ENCODE peak calls at places on chromosomes 12 and 14, in eight cellular contexts. One of them, this sample, is unnamed.

GRCh38 chr12:43336962-43337555 is 214.9 kb downstream of the ADAMTS20 start:
- DNase-seq in breast epithelium: no peak
- DNase-seq in H7: peak; percentile 18
- DNase-seq in left ventricle myocardium inferior: no peak
- DNase-seq in uterus: no peak
- DNase-seq in cardiac fibroblast: peak; percentile 79
- DNase-seq in fibroblast of pulmonary artery: peak; percentile 72
- DNase-seq in prostate gland: no peak
- DNase-seq in this sample: peak; percentile 41

GRCh38 chr14:89427426-89428162 is 10.6 kb upstream of the FOXN3 start:
- DNase-seq in cardiac fibroblast: peak; percentile 54
- DNase-seq in H7: no peak
- DNase-seq in left ventricle myocardium inferior: no peak
- DNase-seq in prostate gland: peak; percentile 51
- DNase-seq in fibroblast of pulmonary artery: no peak
- DNase-seq in uterus: no peak
- DNase-seq in breast epithelium: no peak
- DNase-seq in this sample: no peak

GRCh38 chr14:85333313-85333712 is 196.6 kb upstream of the FLRT2 start:
- DNase-seq in H7: no peak
- DNase-seq in fibroblast of pulmonary artery: peak; percentile 51
- DNase-seq in left ventricle myocardium inferior: no peak
- DNase-seq in breast epithelium: no peak
- DNase-seq in uterus: no peak
- DNase-seq in prostate gland: no peak
- DNase-seq in cardiac fibroblast: peak; percentile 56
- DNase-seq in this sample: no peak

GRCh38 chr12:96132819-96133218 is 61.4 kb upstream of the ELK3 start:
- DNase-seq in fibroblast of pulmonary artery: no peak
- DNase-seq in cardiac fibroblast: no peak
- DNase-seq in uterus: no peak
- DNase-seq in breast epithelium: no peak
- DNase-seq in prostate gland: no peak
- DNase-seq in H7: no peak
- DNase-seq in left ventricle myocardium inferior: no peak
- DNase-seq in this sample: no peak

GRCh38 chr12:60920841-60921495 is 1325.1 kb downstream of the SLC16A7 start:
- DNase-seq in H7: no peak
- DNase-seq in fibroblast of pulmonary artery: no peak
- DNase-seq in uterus: no peak
- DNase-seq in left ventricle myocardium inferior: no peak
- DNase-seq in prostate gland: no peak
- DNase-seq in breast epithelium: no peak
- DNase-seq in cardiac fibroblast: peak; percentile 29
- DNase-seq in this sample: no peak

GRCh38 chr12:64347630-64348029 is 42.9 kb downstream of the C12orf56 start:
- DNase-seq in fibroblast of pulmonary artery: no peak
- DNase-seq in breast epithelium: no peak
- DNase-seq in cardiac fibroblast: no peak
- DNase-seq in left ventricle myocardium inferior: no peak
- DNase-seq in prostate gland: no peak
- DNase-seq in H7: no peak
- DNase-seq in uterus: no peak
- DNase-seq in this sample: no peak

GRCh38 chr14:61588419-61588901 is 106.9 kb upstream of the HIF1A start:
- DNase-seq in cardiac fibroblast: peak; percentile 83
- DNase-seq in uterus: no peak
- DNase-seq in prostate gland: no peak
- DNase-seq in left ventricle myocardium inferior: no peak
- DNase-seq in fibroblast of pulmonary artery: peak; percentile 62
- DNase-seq in breast epithelium: no peak
- DNase-seq in H7: no peak
- DNase-seq in this sample: no peak

GRCh38 chr12:108666326-108666995 is 32.8 kb upstream of the SELPLG start:
- DNase-seq in fibroblast of pulmonary artery: peak; percentile 65
- DNase-seq in left ventricle myocardium inferior: peak; percentile 64
- DNase-seq in H7: no peak
- DNase-seq in breast epithelium: no peak
- DNase-seq in cardiac fibroblast: peak; percentile 61
- DNase-seq in prostate gland: no peak
- DNase-seq in uterus: no peak
- DNase-seq in this sample: peak; percentile 46

GRCh38 chr14:38357557-38357956 is 101.7 kb upstream of the CLEC14A start:
- DNase-seq in cardiac fibroblast: peak; percentile 91
- DNase-seq in breast epithelium: no peak
- DNase-seq in fibroblast of pulmonary artery: peak; percentile 95
- DNase-seq in uterus: no peak
- DNase-seq in prostate gland: no peak
- DNase-seq in H7: no peak
- DNase-seq in left ventricle myocardium inferior: no peak
- DNase-seq in this sample: peak; percentile 75

GRCh38 chr12:53820503-53820902 is 68.7 kb upstream of the CISTR start:
- DNase-seq in uterus: no peak
- DNase-seq in left ventricle myocardium inferior: no peak
- DNase-seq in prostate gland: no peak
- DNase-seq in cardiac fibroblast: peak; percentile 58
- DNase-seq in breast epithelium: no peak
- DNase-seq in fibroblast of pulmonary artery: peak; percentile 9
- DNase-seq in H7: no peak
- DNase-seq in this sample: peak; percentile 61

GRCh38 chr14:74474376-74474775 is 18.7 kb downstream of the NPC2 start:
- DNase-seq in H7: no peak
- DNase-seq in uterus: no peak
- DNase-seq in fibroblast of pulmonary artery: no peak
- DNase-seq in cardiac fibroblast: no peak
- DNase-seq in left ventricle myocardium inferior: no peak
- DNase-seq in prostate gland: no peak
- DNase-seq in breast epithelium: no peak
- DNase-seq in this sample: no peak

GRCh38 chr12:77388611-77389265 is 323.4 kb upstream of the E2F7 start:
- DNase-seq in prostate gland: no peak
- DNase-seq in left ventricle myocardium inferior: no peak
- DNase-seq in breast epithelium: no peak
- DNase-seq in cardiac fibroblast: peak; percentile 6
- DNase-seq in H7: no peak
- DNase-seq in fibroblast of pulmonary artery: no peak
- DNase-seq in uterus: no peak
- DNase-seq in this sample: no peak

GRCh38 chr14:31208546-31209424 is 1.2 kb upstream of the HECTD1 start:
- DNase-seq in prostate gland: no peak
- DNase-seq in H7: no peak
- DNase-seq in left ventricle myocardium inferior: no peak
- DNase-seq in breast epithelium: no peak
- DNase-seq in fibroblast of pulmonary artery: no peak
- DNase-seq in uterus: no peak
- DNase-seq in cardiac fibroblast: no peak
- DNase-seq in this sample: no peak

GRCh38 chr12:124597041-124597440 is 29.6 kb upstream of the NCOR2 start:
- DNase-seq in H7: no peak
- DNase-seq in fibroblast of pulmonary artery: no peak
- DNase-seq in left ventricle myocardium inferior: no peak
- DNase-seq in prostate gland: no peak
- DNase-seq in cardiac fibroblast: no peak
- DNase-seq in uterus: no peak
- DNase-seq in breast epithelium: no peak
- DNase-seq in this sample: no peak

GRCh38 chr12:116376354-116377193 is 99.1 kb upstream of the MED13L start:
- DNase-seq in breast epithelium: no peak
- DNase-seq in left ventricle myocardium inferior: no peak
- DNase-seq in prostate gland: no peak
- DNase-seq in cardiac fibroblast: peak; percentile 94
- DNase-seq in uterus: no peak
- DNase-seq in H7: no peak
- DNase-seq in fibroblast of pulmonary artery: peak; percentile 84
- DNase-seq in this sample: peak; percentile 69

GRCh38 chr14:63544641-63545234 is 1.6 kb upstream of the PPP2R5E start:
- DNase-seq in fibroblast of pulmonary artery: peak; percentile 55
- DNase-seq in cardiac fibroblast: peak; percentile 51
- DNase-seq in left ventricle myocardium inferior: no peak
- DNase-seq in H7: peak; percentile 35
- DNase-seq in prostate gland: no peak
- DNase-seq in breast epithelium: no peak
- DNase-seq in uterus: no peak
- DNase-seq in this sample: peak; percentile 40

GRCh38 chr12:100959481-100959880 is 164.9 kb downstream of the ANO4 start:
- DNase-seq in cardiac fibroblast: peak; percentile 69
- DNase-seq in fibroblast of pulmonary artery: peak; percentile 82
- DNase-seq in uterus: no peak
- DNase-seq in H7: no peak
- DNase-seq in prostate gland: no peak
- DNase-seq in breast epithelium: no peak
- DNase-seq in left ventricle myocardium inferior: no peak
- DNase-seq in this sample: peak; percentile 56

GRCh38 chr14:89563503-89563902 is 146.5 kb upstream of the FOXN3 start:
- DNase-seq in breast epithelium: no peak
- DNase-seq in fibroblast of pulmonary artery: no peak
- DNase-seq in cardiac fibroblast: no peak
- DNase-seq in left ventricle myocardium inferior: no peak
- DNase-seq in prostate gland: no peak
- DNase-seq in H7: no peak
- DNase-seq in uterus: no peak
- DNase-seq in this sample: no peak

GRCh38 chr14:96986701-96987474 is 189.7 kb downstream of the VRK1 start:
- DNase-seq in cardiac fibroblast: no peak
- DNase-seq in H7: no peak
- DNase-seq in left ventricle myocardium inferior: no peak
- DNase-seq in fibroblast of pulmonary artery: no peak
- DNase-seq in breast epithelium: no peak
- DNase-seq in prostate gland: no peak
- DNase-seq in uterus: no peak
- DNase-seq in this sample: no peak

GRCh38 chr14:45610303-45610702 is 357.3 kb upstream of the MIS18BP1 start:
- DNase-seq in fibroblast of pulmonary artery: peak; percentile 0
- DNase-seq in left ventricle myocardium inferior: no peak
- DNase-seq in cardiac fibroblast: peak; percentile 29
- DNase-seq in uterus: no peak
- DNase-seq in breast epithelium: no peak
- DNase-seq in prostate gland: no peak
- DNase-seq in H7: no peak
- DNase-seq in this sample: peak; percentile 3

GRCh38 chr14:105499256-105500035 is 8.4 kb downstream of the TEDC1 start:
- DNase-seq in breast epithelium: no peak
- DNase-seq in H7: peak; percentile 86
- DNase-seq in uterus: no peak
- DNase-seq in cardiac fibroblast: no peak
- DNase-seq in prostate gland: no peak
- DNase-seq in fibroblast of pulmonary artery: no peak
- DNase-seq in left ventricle myocardium inferior: no peak
- DNase-seq in this sample: no peak
- H3K4me3 ChIP-seq in breast epithelium: no peak overlapping the region
- H3K4me3 ChIP-seq in H7: no peak overlapping the region
- H3K4me3 ChIP-seq in uterus: no peak overlapping the region
- H3K4me3 ChIP-seq in cardiac fibroblast: no peak overlapping the region
- H3K4me3 ChIP-seq in prostate gland: no peak overlapping the region
- H3K4me3 ChIP-seq in fibroblast of pulmonary artery: no peak overlapping the region
- H3K4me3 ChIP-seq in left ventricle myocardium inferior: no peak overlapping the region
- H3K4me3 ChIP-seq in this sample: no peak overlapping the region

DNA sequence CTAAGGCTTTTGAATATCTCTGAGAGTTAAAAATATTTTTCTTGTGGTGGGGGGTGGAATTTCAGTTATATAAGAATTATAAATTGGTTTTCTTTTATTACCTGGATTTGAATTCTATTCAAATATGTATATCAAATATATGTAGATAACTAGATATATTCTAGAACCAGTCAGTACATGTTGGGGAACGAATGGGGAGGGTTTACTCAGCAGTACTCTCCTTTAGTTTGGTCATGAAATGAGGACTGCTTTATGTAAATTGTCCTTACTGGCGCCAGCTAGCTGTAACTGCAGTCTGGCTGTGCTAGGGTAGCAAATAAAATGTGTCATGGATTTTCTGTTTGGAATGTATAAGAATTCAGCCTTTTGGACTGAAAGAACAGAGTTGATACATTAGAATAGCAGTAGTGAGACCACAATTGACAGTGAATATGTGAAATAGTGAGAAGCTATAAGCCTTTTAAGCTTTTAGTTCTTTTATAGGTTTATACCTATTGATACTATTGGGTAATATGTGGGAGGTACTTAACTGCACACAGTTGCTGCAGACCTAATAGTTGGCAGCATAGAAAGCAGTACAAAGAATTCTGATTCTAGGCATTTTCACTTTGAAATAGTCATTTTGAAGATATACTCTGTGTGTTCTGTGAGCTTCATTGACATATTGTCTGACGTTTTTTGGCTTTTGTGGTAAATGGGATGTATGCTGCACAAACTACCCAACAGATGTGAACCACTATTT is 29.0 kb downstream of the ATF7IP start:
- DNase-seq in uterus: no peak
- DNase-seq in prostate gland: peak; percentile 28
- DNase-seq in H7: peak; percentile 35
- DNase-seq in breast epithelium: no peak
- DNase-seq in cardiac fibroblast: peak; percentile 90
- DNase-seq in left ventricle myocardium inferior: no peak
- DNase-seq in fibroblast of pulmonary artery: peak; percentile 84
- DNase-seq in this sample: peak; percentile 83
- H3K4me3 ChIP-seq in uterus: no peak overlapping the region
- H3K4me3 ChIP-seq in prostate gland: no peak overlapping the region
- H3K4me3 ChIP-seq in H7: no peak overlapping the region
- H3K4me3 ChIP-seq in breast epithelium: no peak overlapping the region
- H3K4me3 ChIP-seq in cardiac fibroblast: no peak overlapping the region
- H3K4me3 ChIP-seq in left ventricle myocardium inferior: peak overlapping the region; percentile 51
- H3K4me3 ChIP-seq in fibroblast of pulmonary artery: no peak overlapping the region
- H3K4me3 ChIP-seq in this sample: no peak overlapping the region

DNA sequence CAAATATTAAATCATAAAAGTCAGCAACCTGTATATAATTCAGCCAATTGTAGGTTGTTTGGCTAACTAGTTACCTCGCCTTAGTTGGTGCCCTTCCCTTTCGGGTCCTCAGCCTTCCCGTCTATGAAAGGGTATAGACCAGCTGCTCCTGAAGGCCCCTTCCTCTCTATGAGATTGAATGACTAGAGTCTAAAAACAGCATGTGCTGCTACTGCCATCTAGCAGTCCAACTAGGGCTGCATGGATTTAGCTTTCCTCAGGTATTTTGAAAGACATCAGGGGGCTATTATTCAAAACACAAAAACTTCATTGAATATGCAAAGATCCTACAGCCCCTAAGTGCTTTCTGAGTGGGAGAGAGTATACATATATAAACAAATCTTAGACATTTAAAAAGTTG is 37.0 kb upstream of the TMEM263 start:
- DNase-seq in prostate gland: no peak
- DNase-seq in fibroblast of pulmonary artery: peak; percentile 45
- DNase-seq in left ventricle myocardium inferior: no peak
- DNase-seq in cardiac fibroblast: peak; percentile 27
- DNase-seq in H7: peak; percentile 78
- DNase-seq in uterus: no peak
- DNase-seq in breast epithelium: no peak
- DNase-seq in this sample: peak; percentile 25
- H3K4me3 ChIP-seq in prostate gland: no peak overlapping the region
- H3K4me3 ChIP-seq in fibroblast of pulmonary artery: no peak overlapping the region
- H3K4me3 ChIP-seq in left ventricle myocardium inferior: no peak overlapping the region
- H3K4me3 ChIP-seq in cardiac fibroblast: no peak overlapping the region
- H3K4me3 ChIP-seq in H7: no peak overlapping the region
- H3K4me3 ChIP-seq in uterus: no peak overlapping the region
- H3K4me3 ChIP-seq in breast epithelium: no peak overlapping the region
- H3K4me3 ChIP-seq in this sample: no peak overlapping the region

GRCh38 chr14:50658203-50658602 is 9.9 kb downstream of the SAV1 start:
- DNase-seq in breast epithelium: no peak
- DNase-seq in left ventricle myocardium inferior: no peak
- DNase-seq in uterus: no peak
- DNase-seq in cardiac fibroblast: peak; percentile 68
- DNase-seq in H7: no peak
- DNase-seq in fibroblast of pulmonary artery: peak; percentile 82
- DNase-seq in prostate gland: no peak
- DNase-seq in this sample: peak; percentile 72

GRCh38 chr14:50659327-50659974 is 8.7 kb downstream of the SAV1 start:
- DNase-seq in cardiac fibroblast: peak; percentile 19
- DNase-seq in breast epithelium: peak; percentile 70
- DNase-seq in fibroblast of pulmonary artery: no peak
- DNase-seq in uterus: no peak
- DNase-seq in left ventricle myocardium inferior: no peak
- DNase-seq in H7: no peak
- DNase-seq in prostate gland: peak; percentile 61
- DNase-seq in this sample: no peak

GRCh38 chr14:50657753-50658152 is 10.4 kb downstream of the SAV1 start:
- DNase-seq in H7: no peak
- DNase-seq in prostate gland: no peak
- DNase-seq in cardiac fibroblast: peak; percentile 16
- DNase-seq in left ventricle myocardium inferior: no peak
- DNase-seq in uterus: no peak
- DNase-seq in fibroblast of pulmonary artery: no peak
- DNase-seq in breast epithelium: no peak
- DNase-seq in this sample: no peak
- H3K4me3 ChIP-seq in H7: no peak overlapping the region
- H3K4me3 ChIP-seq in prostate gland: no peak overlapping the region
- H3K4me3 ChIP-seq in cardiac fibroblast: no peak overlapping the region
- H3K4me3 ChIP-seq in left ventricle myocardium inferior: peak overlapping the region; percentile 47
- H3K4me3 ChIP-seq in uterus: no peak overlapping the region
- H3K4me3 ChIP-seq in fibroblast of pulmonary artery: peak overlapping the region; percentile 24
- H3K4me3 ChIP-seq in breast epithelium: peak overlapping the region; percentile 5
- H3K4me3 ChIP-seq in this sample: no peak overlapping the region

This sample was measured in fibroblast of villous mesenchyme.